ENCODE peak calls at places on chromosome 18, in six cellular contexts. One of them, this sample, is unnamed.

GRCh38 chr18:59848002-59848401 is 51.8 kb upstream of the PMAIP1 start:
- DNase-seq in mesenchymal stem cell: no peak
- DNase-seq in mesendoderm: no peak
- DNase-seq in IMR-90: no peak
- DNase-seq in H9: no peak
- DNase-seq in H1: no peak
- DNase-seq in this sample: no peak

GRCh38 chr18:21612125-21613100 is at the start of gene SNRPD1:
- DNase-seq in H1: peak; percentile 96
- DNase-seq in IMR-90: peak; percentile 90
- DNase-seq in H9: peak; percentile 92
- DNase-seq in mesenchymal stem cell: peak; percentile 92
- DNase-seq in mesendoderm: peak; percentile 96
- DNase-seq in this sample: peak; percentile 84

GRCh38 chr18:69177702-69178101 is 223.0 kb upstream of the DOK6 start:
- DNase-seq in H1: no peak
- DNase-seq in mesenchymal stem cell: no peak
- DNase-seq in H9: no peak
- DNase-seq in IMR-90: peak; percentile 1
- DNase-seq in mesendoderm: no peak
- DNase-seq in this sample: no peak

GRCh38 chr18:74453642-74454198 is 3.4 kb downstream of the DIPK1C start:
- DNase-seq in IMR-90: no peak
- DNase-seq in mesendoderm: no peak
- DNase-seq in H1: no peak
- DNase-seq in H9: no peak
- DNase-seq in mesenchymal stem cell: no peak
- DNase-seq in this sample: no peak

GRCh38 chr18:3664563-3665178 is 214.7 kb downstream of the TGIF1 start:
- DNase-seq in H9: no peak
- DNase-seq in mesenchymal stem cell: peak; percentile 54
- DNase-seq in H1: no peak
- DNase-seq in mesendoderm: peak; percentile 77
- DNase-seq in IMR-90: no peak
- DNase-seq in this sample: peak; percentile 64

GRCh38 chr18:69755041-69755440 is 192.6 kb downstream of the CD226 start:
- DNase-seq in mesenchymal stem cell: no peak
- DNase-seq in IMR-90: no peak
- DNase-seq in H9: no peak
- DNase-seq in H1: no peak
- DNase-seq in mesendoderm: no peak
- DNase-seq in this sample: no peak

GRCh38 chr18:9814431-9814830 is 71.3 kb upstream of the TXNDC2 start:
- DNase-seq in IMR-90: peak; percentile 95
- DNase-seq in H1: no peak
- DNase-seq in mesenchymal stem cell: peak; percentile 87
- DNase-seq in mesendoderm: no peak
- DNase-seq in H9: no peak
- DNase-seq in this sample: no peak

GRCh38 chr18:34697891-34698290 is 12.2 kb upstream of the DTNA start:
- DNase-seq in H9: no peak
- DNase-seq in mesendoderm: no peak
- DNase-seq in mesenchymal stem cell: no peak
- DNase-seq in H1: no peak
- DNase-seq in IMR-90: no peak
- DNase-seq in this sample: no peak

GRCh38 chr18:46899274-46899948 is 17.9 kb downstream of the PIAS2 start:
- DNase-seq in H9: peak; percentile 71
- DNase-seq in H1: no peak
- DNase-seq in mesendoderm: peak; percentile 88
- DNase-seq in IMR-90: peak; percentile 11
- DNase-seq in mesenchymal stem cell: peak; percentile 12
- DNase-seq in this sample: peak; percentile 40

GRCh38 chr18:58934933-58935577 is 70.4 kb downstream of the ZNF532 start:
- DNase-seq in H9: no peak
- DNase-seq in mesenchymal stem cell: no peak
- DNase-seq in IMR-90: no peak
- DNase-seq in mesendoderm: peak; percentile 28
- DNase-seq in H1: no peak
- DNase-seq in this sample: no peak

GRCh38 chr18:35707247-35707646 is 125.7 kb downstream of the GALNT1 start:
- DNase-seq in H9: no peak
- DNase-seq in mesenchymal stem cell: no peak
- DNase-seq in mesendoderm: no peak
- DNase-seq in IMR-90: no peak
- DNase-seq in H1: no peak
- DNase-seq in this sample: no peak

GRCh38 chr18:57727952-57728807 is 74.9 kb downstream of the ATP8B1 start:
- DNase-seq in H9: no peak
- DNase-seq in IMR-90: peak; percentile 47
- DNase-seq in mesendoderm: no peak
- DNase-seq in mesenchymal stem cell: peak; percentile 55
- DNase-seq in H1: no peak
- DNase-seq in this sample: no peak

GRCh38 chr18:57989536-57989935 is 54.5 kb upstream of the NEDD4L start:
- DNase-seq in H9: no peak
- DNase-seq in IMR-90: no peak
- DNase-seq in mesenchymal stem cell: no peak
- DNase-seq in H1: no peak
- DNase-seq in mesendoderm: no peak
- DNase-seq in this sample: no peak

GRCh38 chr18:78884502-78884901 is 95.1 kb upstream of the SALL3 start:
- DNase-seq in mesenchymal stem cell: no peak
- DNase-seq in mesendoderm: peak; percentile 74
- DNase-seq in H9: no peak
- DNase-seq in IMR-90: no peak
- DNase-seq in H1: no peak
- DNase-seq in this sample: no peak

GRCh38 chr18:59343916-59344315 is 15.1 kb downstream of the LMAN1 start:
- DNase-seq in H9: no peak
- DNase-seq in mesendoderm: no peak
- DNase-seq in mesenchymal stem cell: no peak
- DNase-seq in H1: no peak
- DNase-seq in IMR-90: no peak
- DNase-seq in this sample: no peak

GRCh38 chr18:29512203-29512602 is 1335.3 kb upstream of the CDH2 start:
- DNase-seq in IMR-90: no peak
- DNase-seq in mesendoderm: no peak
- DNase-seq in H9: no peak
- DNase-seq in mesenchymal stem cell: no peak
- DNase-seq in H1: no peak
- DNase-seq in this sample: no peak

GRCh38 chr18:24368749-24369148 is 28.9 kb downstream of the OSBPL1A start:
- DNase-seq in H9: no peak
- DNase-seq in mesenchymal stem cell: no peak
- DNase-seq in IMR-90: peak; percentile 20
- DNase-seq in H1: no peak
- DNase-seq in mesendoderm: peak; percentile 41
- DNase-seq in this sample: no peak

GRCh38 chr18:23619388-23619873 is 33.1 kb upstream of the NPC1 start:
- DNase-seq in mesendoderm: peak; percentile 58
- DNase-seq in IMR-90: no peak
- DNase-seq in H1: no peak
- DNase-seq in mesenchymal stem cell: peak; percentile 40
- DNase-seq in H9: no peak
- DNase-seq in this sample: peak; percentile 6

GRCh38 chr18:41690332-41691110 is 264.5 kb upstream of the PIK3C3 start:
- DNase-seq in H9: no peak
- DNase-seq in mesendoderm: no peak
- DNase-seq in H1: no peak
- DNase-seq in mesenchymal stem cell: peak; percentile 91
- DNase-seq in IMR-90: no peak
- DNase-seq in this sample: no peak

DNA sequence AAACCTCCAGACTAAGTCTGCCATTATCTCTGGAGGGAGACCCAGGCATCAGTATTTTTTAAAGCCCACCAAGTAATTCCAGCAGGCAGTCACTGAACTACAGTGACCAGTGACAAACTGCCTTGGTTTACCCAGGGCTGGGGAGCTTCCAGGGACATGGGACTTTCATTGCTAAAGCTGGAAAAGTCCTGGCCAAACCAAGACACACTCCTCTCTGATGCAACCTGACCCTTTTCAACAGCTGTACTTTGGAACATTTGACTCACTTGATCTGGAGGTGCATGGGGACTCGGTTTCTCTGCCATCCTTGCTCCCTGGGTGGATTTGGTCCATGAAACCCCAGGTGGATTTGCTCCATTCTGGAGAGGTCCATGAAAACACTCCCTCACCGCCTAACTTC is 7.0 kb downstream of the MRO start:
- DNase-seq in H1: no peak
- DNase-seq in mesendoderm: no peak
- DNase-seq in IMR-90: no peak
- DNase-seq in mesenchymal stem cell: no peak
- DNase-seq in H9: no peak
- DNase-seq in this sample: no peak
- H3K23ac ChIP-seq in H1: no peak overlapping the region
- H3K23ac ChIP-seq in mesendoderm: no peak overlapping the region
- H3K23ac ChIP-seq in IMR-90: no peak overlapping the region
- H3K23ac ChIP-seq in mesenchymal stem cell: no peak overlapping the region
- H3K23ac ChIP-seq in H9: no peak overlapping the region
- H3K23ac ChIP-seq in this sample: no peak overlapping the region

GRCh38 chr18:43751835-43752234 is 474.5 kb upstream of the SYT4 start:
- DNase-seq in mesenchymal stem cell: peak; percentile 9
- DNase-seq in H9: no peak
- DNase-seq in mesendoderm: no peak
- DNase-seq in IMR-90: no peak
- DNase-seq in H1: no peak
- DNase-seq in this sample: peak; percentile 17
- H2BK15ac ChIP-seq in mesenchymal stem cell: no peak overlapping the region
- H2BK15ac ChIP-seq in H9: no peak overlapping the region
- H2BK15ac ChIP-seq in mesendoderm: no peak overlapping the region
- H2BK15ac ChIP-seq in IMR-90: no peak overlapping the region
- H2BK15ac ChIP-seq in H1: no peak overlapping the region
- H2BK15ac ChIP-seq in this sample: no peak overlapping the region

GRCh38 chr18:48997681-48997984 is 46.9 kb upstream of the SMAD7 start:
- DNase-seq in H1: no peak
- DNase-seq in mesenchymal stem cell: no peak
- DNase-seq in IMR-90: no peak
- DNase-seq in H9: no peak
- DNase-seq in mesendoderm: no peak
- DNase-seq in this sample: no peak

GRCh38 chr18:48996041-48996440 is 45.3 kb upstream of the SMAD7 start:
- DNase-seq in mesendoderm: no peak
- DNase-seq in IMR-90: no peak
- DNase-seq in mesenchymal stem cell: no peak
- DNase-seq in H9: no peak
- DNase-seq in H1: no peak
- DNase-seq in this sample: no peak

GRCh38 chr18:48996901-48997463 is 46.2 kb upstream of the SMAD7 start:
- DNase-seq in mesendoderm: peak; percentile 88
- DNase-seq in H9: no peak
- DNase-seq in H1: no peak
- DNase-seq in mesenchymal stem cell: peak; percentile 94
- DNase-seq in IMR-90: peak; percentile 81
- DNase-seq in this sample: no peak

GRCh38 chr18:48999569-48999968 is 48.8 kb upstream of the SMAD7 start:
- DNase-seq in mesendoderm: no peak
- DNase-seq in H9: no peak
- DNase-seq in mesenchymal stem cell: no peak
- DNase-seq in H1: no peak
- DNase-seq in IMR-90: no peak
- DNase-seq in this sample: no peak

DNA sequence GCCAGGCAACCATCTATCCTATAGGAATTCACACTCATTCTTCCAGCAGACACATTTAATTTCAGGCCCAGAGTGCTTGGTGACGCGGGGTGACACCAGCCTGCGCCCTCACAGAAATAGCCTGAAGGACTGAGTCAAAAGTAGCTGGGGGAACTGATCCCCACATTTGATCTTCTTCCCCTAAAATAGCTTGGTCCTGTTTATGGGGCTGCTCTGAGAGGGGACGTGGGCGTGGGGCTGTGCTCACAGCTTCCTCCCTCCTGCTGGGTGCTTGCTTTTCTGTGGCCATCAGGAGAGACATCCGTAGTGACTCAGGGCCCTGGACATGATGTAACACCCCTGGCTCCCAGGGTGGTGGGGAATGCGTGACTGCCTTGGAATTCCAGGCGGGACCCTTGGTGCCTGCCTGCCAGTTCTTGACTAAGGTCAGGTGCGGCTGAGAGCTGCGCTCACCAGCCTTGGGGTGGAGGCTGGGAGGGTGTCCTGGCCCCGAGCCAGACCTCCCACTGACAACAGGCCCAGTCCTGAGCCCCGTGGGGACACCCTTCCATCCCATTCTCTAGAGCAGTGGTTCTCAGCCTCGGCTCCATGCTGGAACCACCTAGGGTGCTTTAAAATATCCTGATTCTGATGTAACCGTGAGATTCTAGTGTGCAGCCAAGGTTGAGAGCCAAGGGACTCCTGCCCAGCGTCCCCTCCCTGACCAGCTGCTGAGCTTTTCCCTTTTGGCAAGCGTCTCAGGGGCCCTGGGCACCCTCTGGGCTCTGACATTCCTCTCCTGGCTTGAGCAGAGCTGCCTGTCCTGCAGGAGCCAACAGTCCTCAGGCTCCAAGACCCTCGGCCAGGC is 47.4 kb upstream of the SMAD7 start:
- DNase-seq in H1: no peak
- DNase-seq in H9: peak; percentile 85
- DNase-seq in mesendoderm: peak; percentile 99
- DNase-seq in mesenchymal stem cell: peak; percentile 98
- DNase-seq in IMR-90: peak; percentile 97
- DNase-seq in this sample: no peak
- H2AK5ac ChIP-seq in H1: peak overlapping the region; percentile 11
- H2AK5ac ChIP-seq in H9: no peak overlapping the region
- H2AK5ac ChIP-seq in mesendoderm: peak overlapping the region; percentile 30
- H2AK5ac ChIP-seq in mesenchymal stem cell: peak overlapping the region; percentile 98
- H2AK5ac ChIP-seq in IMR-90: peak overlapping the region; percentile 94
- H2AK5ac ChIP-seq in this sample: no peak overlapping the region

GRCh38 chr18:13207274-13207673 is 11.3 kb upstream of the LDLRAD4 start:
- DNase-seq in H1: no peak
- DNase-seq in H9: no peak
- DNase-seq in mesenchymal stem cell: no peak
- DNase-seq in mesendoderm: no peak
- DNase-seq in IMR-90: no peak
- DNase-seq in this sample: no peak

GRCh38 chr18:13199169-13199568 is 19.4 kb upstream of the LDLRAD4 start:
- DNase-seq in H9: no peak
- DNase-seq in IMR-90: no peak
- DNase-seq in mesendoderm: no peak
- DNase-seq in mesenchymal stem cell: no peak
- DNase-seq in H1: no peak
- DNase-seq in this sample: no peak

GRCh38 chr18:13198701-13199100 is 19.9 kb upstream of the LDLRAD4 start:
- DNase-seq in mesendoderm: no peak
- DNase-seq in H9: no peak
- DNase-seq in mesenchymal stem cell: no peak
- DNase-seq in H1: no peak
- DNase-seq in IMR-90: no peak
- DNase-seq in this sample: no peak

GRCh38 chr18:13202571-13202970 is 16.0 kb upstream of the LDLRAD4 start:
- DNase-seq in H9: no peak
- DNase-seq in mesendoderm: no peak
- DNase-seq in H1: no peak
- DNase-seq in IMR-90: no peak
- DNase-seq in mesenchymal stem cell: no peak
- DNase-seq in this sample: no peak

DNA sequence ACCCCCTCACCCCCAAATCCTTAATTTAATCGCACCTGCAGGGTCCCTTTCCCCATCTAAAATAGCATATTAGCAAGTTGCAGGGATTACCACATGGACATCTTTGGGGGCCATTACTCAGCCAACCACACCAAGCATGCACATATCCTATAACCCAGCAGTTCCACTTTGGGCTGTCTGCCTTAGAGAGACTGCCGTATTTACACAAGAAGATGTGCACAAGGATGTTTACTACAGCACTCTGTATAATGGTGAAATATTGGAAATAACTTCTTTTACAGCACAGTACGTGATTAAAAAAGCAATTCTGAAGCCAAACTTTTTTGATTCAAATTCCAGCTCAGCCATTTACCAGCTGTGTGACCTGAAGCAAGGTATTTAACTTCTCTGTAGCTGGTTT is 17.2 kb upstream of the LDLRAD4 start:
- DNase-seq in mesenchymal stem cell: no peak
- DNase-seq in mesendoderm: no peak
- DNase-seq in IMR-90: no peak
- DNase-seq in H1: no peak
- DNase-seq in H9: no peak
- DNase-seq in this sample: no peak
- H3K23ac ChIP-seq in mesenchymal stem cell: no peak overlapping the region
- H3K23ac ChIP-seq in mesendoderm: no peak overlapping the region
- H3K23ac ChIP-seq in IMR-90: no peak overlapping the region
- H3K23ac ChIP-seq in H1: no peak overlapping the region
- H3K23ac ChIP-seq in H9: no peak overlapping the region
- H3K23ac ChIP-seq in this sample: no peak overlapping the region

This sample was measured in neuronal stem cell.